ENCODE peak calls at places on chromosome 16, in nine cellular contexts. Y is tibial artery, W is PC-3, R is dorsolateral prefrontal cortex, H is uterus, P is lower leg skin, C is endothelial cell of umbilical vein, T is NB4, G is body of pancreas. U is an unnamed sample.

GRCh38 chr16:56222482-56222997 is 31.3 kb downstream of the GNAO1 start:
- DNase-seq in R (no peak), G (no peak), W (no peak), T (no peak), P (no peak), H (no peak), C (no peak), Y (no peak), U (no peak)

GRCh38 chr16:86355538-86355937 is 154.8 kb upstream of the FOXF1 start:
- DNase-seq in H (no peak), P (no peak), R (no peak), W (no peak), C (no peak), G (no peak), Y (no peak), T (no peak), U (no peak)

GRCh38 chr16:1300664-1301476 is 8.6 kb upstream of the UBE2I start:
- DNase-seq in H (peak; percentile 33), C (peak; percentile 48), Y (no peak), W (peak; percentile 61), T (peak; percentile 59), P (peak; percentile 91), G (peak; percentile 84), R (peak; percentile 36), U (peak; percentile 83)

GRCh38 chr16:54291107-54291980 is 4.8 kb upstream of the IRX3 start:
- DNase-seq in P (no peak), C (no peak), G (no peak), W (no peak), Y (no peak), H (no peak), T (no peak), R (no peak), U (no peak)

GRCh38 chr16:35102780-35103403 is 1643.5 kb downstream of the TP53TG3F start:
- DNase-seq in W (no peak), C (no peak), H (no peak), P (no peak), R (no peak), T (peak; percentile 69), Y (no peak), G (no peak), U (peak; percentile 16)

GRCh38 chr16:85955566-85955965 is 56.6 kb downstream of the IRF8 start:
- DNase-seq in P (no peak), G (no peak), R (no peak), T (no peak), W (no peak), H (no peak), C (no peak), Y (no peak), U (peak; percentile 38)

GRCh38 chr16:13372421-13372820 is 471.0 kb downstream of the SHISA9 start:
- DNase-seq in P (no peak), T (no peak), G (no peak), R (no peak), Y (no peak), C (no peak), W (no peak), H (no peak), U (no peak)

GRCh38 chr16:29974291-29975133 is 844 bp downstream of the TAOK2 start:
- DNase-seq in C (peak; percentile 82), R (no peak), W (peak; percentile 4), H (peak; percentile 38), G (no peak), P (no peak), T (peak; percentile 49), Y (no peak), U (peak; percentile 47)

GRCh38 chr16:66961065-66961744 is at the start of gene CES3:
- DNase-seq in G (peak; percentile 87), W (peak; percentile 73), H (no peak), T (peak; percentile 82), C (peak; percentile 46), Y (no peak), R (peak; percentile 22), P (no peak), U (peak; percentile 84)

GRCh38 chr16:68246671-68247070 is 1.5 kb downstream of the PLA2G15 start:
- DNase-seq in H (no peak), P (no peak), G (no peak), Y (no peak), R (no peak), C (no peak), T (peak; percentile 14), W (no peak), U (no peak)

GRCh38 chr16:67238806-67239470 is 8.3 kb downstream of the FHOD1 start:
- DNase-seq in W (no peak), C (no peak), Y (no peak), G (no peak), R (no peak), H (no peak), T (no peak), P (no peak), U (no peak)

GRCh38 chr16:75111514-75112280 is 4.9 kb downstream of the LDHD start:
- DNase-seq in Y (peak; percentile 65), C (peak; percentile 41), G (no peak), W (no peak), R (no peak), T (no peak), P (no peak), H (peak; percentile 28), U (no peak)

GRCh38 chr16:80896778-80897177 is 92.4 kb upstream of the CDYL2 start:
- DNase-seq in H (no peak), P (no peak), Y (no peak), W (no peak), T (no peak), C (no peak), R (no peak), G (no peak), U (no peak)

GRCh38 chr16:82801361-82801760 is 174.6 kb downstream of the CDH13 start:
- DNase-seq in G (no peak), C (peak; percentile 6), H (no peak), W (no peak), T (no peak), R (no peak), P (no peak), Y (no peak), U (peak; percentile 11)

GRCh38 chr16:82793550-82794244 is 166.9 kb downstream of the CDH13 start:
- DNase-seq in G (peak; percentile 5), H (no peak), P (peak; percentile 90), R (no peak), T (no peak), W (no peak), Y (no peak), C (no peak), U (no peak)

GRCh38 chr16:82792704-82793103 is 165.9 kb downstream of the CDH13 start:
- DNase-seq in T (no peak), Y (no peak), P (no peak), G (peak; percentile 52), H (no peak), C (no peak), R (no peak), W (no peak), U (no peak)

GRCh38 chr16:82796047-82796446 is 169.3 kb downstream of the CDH13 start:
- DNase-seq in R (no peak), G (no peak), P (no peak), Y (no peak), W (no peak), C (no peak), T (no peak), H (no peak), U (no peak)
- TF ChIP-seq CTCF in R (no peak), G (no peak), P (no peak), Y (no peak), W (no peak), C (no peak), T (no peak), H (no peak), U (no peak)

DNA sequence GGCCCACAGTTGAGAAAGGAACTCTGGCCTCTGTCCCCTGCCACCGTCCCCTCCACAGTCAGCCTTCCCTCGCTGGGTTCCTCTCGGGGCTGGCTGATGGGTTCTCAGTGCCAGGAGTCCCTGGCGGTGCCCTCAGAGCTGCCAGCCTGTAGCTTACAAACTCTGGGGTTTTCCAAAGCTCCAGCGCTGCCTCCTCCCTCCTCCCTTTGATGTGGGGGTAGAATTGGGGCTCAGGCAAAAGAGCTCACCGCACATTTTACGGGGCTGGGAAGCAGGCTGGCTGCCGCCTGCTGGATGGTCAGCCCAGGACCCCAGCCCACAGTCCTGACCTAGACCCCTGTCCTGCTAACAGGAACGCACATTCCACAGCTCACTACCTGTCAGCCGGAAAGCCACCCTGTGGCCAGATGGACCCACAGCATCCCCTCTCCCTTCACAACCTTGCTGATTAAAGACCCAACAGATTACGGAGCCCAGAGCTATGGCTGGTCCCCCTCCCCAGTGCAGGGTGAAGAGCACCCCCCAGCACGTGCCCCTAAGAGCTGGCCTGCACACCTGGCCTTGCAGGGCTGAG is 6.0 kb downstream of the VASN start:
- DNase-seq in Y (peak; percentile 77), C (no peak), P (no peak), W (no peak), R (no peak), G (no peak), H (no peak), T (no peak), U (no peak)
- TF ChIP-seq CTCF in Y (no peak), C (no peak), P (no peak), W (no peak), R (no peak), G (no peak), H (no peak), T (peak; percentile 9), U (no peak)

DNA sequence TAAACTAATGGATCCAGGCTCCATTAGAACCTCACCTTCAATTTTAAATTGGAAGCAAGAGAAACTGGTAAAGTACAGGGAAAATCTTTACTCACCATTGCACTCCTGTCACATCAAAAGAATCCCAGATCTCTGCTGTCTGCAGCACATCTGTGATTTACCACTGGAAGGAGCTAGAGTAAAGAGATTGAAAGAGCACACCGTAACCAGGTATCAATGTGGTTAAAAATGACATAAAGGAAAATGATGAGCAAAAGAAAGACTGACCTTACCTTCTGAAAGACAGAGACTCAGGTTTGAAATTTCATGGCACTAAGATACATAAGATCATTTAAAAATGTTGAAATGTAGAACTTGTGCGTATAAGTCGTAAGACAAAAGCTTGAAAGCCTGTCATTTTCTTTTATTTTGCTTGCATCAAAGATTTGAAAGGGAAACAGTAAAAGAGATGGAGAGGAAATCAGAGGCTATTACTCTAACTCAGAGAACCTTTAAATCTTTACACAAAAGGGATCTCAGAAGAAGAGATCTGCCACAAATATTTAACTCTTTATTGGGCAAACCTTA is 678.2 kb upstream of the GOT2 start:
- DNase-seq in W (peak; percentile 54), R (no peak), T (no peak), Y (no peak), H (no peak), P (no peak), C (peak; percentile 32), G (no peak), U (no peak)
- TF ChIP-seq CTCF in W (peak; percentile 65), R (peak; percentile 21), T (no peak), Y (no peak), H (no peak), P (no peak), C (no peak), G (no peak), U (no peak)

DNA sequence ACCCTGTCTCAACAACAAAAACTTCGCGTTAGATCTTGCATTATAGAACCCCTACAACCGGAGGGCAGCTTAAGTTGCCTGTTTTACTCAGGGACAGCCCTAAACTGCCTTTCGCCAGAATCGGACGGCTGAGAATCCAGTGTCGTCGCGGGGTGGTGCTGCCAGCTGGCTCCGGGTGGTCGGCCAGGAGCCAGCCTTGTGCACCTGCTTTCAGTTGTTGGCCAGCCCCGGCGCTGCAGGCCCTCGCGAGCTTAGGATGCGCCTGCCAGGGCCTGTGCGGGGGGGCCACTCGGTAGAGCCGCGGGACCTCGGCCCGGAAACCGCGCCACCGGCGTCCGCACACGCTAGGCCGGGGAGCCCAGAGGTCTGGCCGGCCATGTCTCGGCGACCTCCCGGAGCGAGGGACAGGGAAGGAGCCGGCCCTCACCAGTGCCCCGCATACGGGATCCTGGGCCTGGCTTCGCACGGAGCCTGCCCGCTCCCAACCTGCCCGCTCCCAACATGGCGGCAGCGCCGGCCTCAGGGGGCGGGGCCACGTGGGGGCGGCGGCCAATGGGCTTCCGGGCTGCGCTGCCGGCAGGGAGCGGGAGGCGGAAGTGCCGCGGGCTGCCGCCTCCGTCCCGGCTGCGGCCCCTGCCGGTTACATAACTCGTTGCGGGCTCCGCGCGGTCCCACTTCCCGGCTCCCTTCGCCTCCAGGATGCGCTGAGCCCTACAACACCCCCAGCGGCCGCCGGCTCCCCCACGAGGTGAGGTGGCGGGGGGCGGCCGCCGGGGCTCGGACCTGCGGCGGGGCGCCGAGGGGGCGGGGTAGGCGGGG is 14.2 kb downstream of the NAA60 start:
- DNase-seq in H (peak; percentile 89), R (peak; percentile 90), W (peak; percentile 81), P (peak; percentile 96), Y (peak; percentile 92), C (peak; percentile 88), G (peak; percentile 95), T (peak; percentile 94), U (peak; percentile 89)
- TF ChIP-seq CTCF in H (peak; percentile 66), R (peak; percentile 35), W (peak; percentile 20), P (no peak), Y (peak; percentile 54), C (peak; percentile 38), G (peak; percentile 62), T (no peak), U (peak; percentile 40)

U was measured in activated CD8-positive, alpha-beta T cell treated with anti-CD3 and anti-CD28 coated beads for 36 hours.